ENCODE peak calls at places on chromosome 20, in seven cellular contexts. One of them, this sample, is unnamed.

GRCh38 chr20:24915892-24916291 is 33.2 kb upstream of the CST7 start:
- DNase-seq in iris pigment epithelial cell: no peak
- DNase-seq in NCI-H1436: no peak
- DNase-seq in fibroblast of the conjunctiva: no peak
- DNase-seq in fibroblast of lung: no peak
- DNase-seq in prostate gland: no peak
- DNase-seq in iPS-NIHi11: no peak
- DNase-seq in this sample: no peak

GRCh38 chr20:23245553-23246128 is 105.0 kb upstream of the NXT1 start:
- DNase-seq in iris pigment epithelial cell: peak
- DNase-seq in NCI-H1436: no peak
- DNase-seq in fibroblast of the conjunctiva: no peak
- DNase-seq in fibroblast of lung: peak
- DNase-seq in prostate gland: peak
- DNase-seq in iPS-NIHi11: peak
- DNase-seq in this sample: no peak

GRCh38 chr20:56043227-56043626 is 37.9 kb upstream of the CBLN4 start:
- DNase-seq in iris pigment epithelial cell: no peak
- DNase-seq in NCI-H1436: no peak
- DNase-seq in fibroblast of the conjunctiva: no peak
- DNase-seq in fibroblast of lung: no peak
- DNase-seq in prostate gland: no peak
- DNase-seq in iPS-NIHi11: no peak
- DNase-seq in this sample: no peak

GRCh38 chr20:57180954-57181353 is 85.5 kb downstream of the BMP7 start:
- DNase-seq in iris pigment epithelial cell: no peak
- DNase-seq in NCI-H1436: no peak
- DNase-seq in fibroblast of the conjunctiva: no peak
- DNase-seq in fibroblast of lung: no peak
- DNase-seq in prostate gland: no peak
- DNase-seq in iPS-NIHi11: peak
- DNase-seq in this sample: no peak

GRCh38 chr20:4585104-4585753 is 136.5 kb upstream of the PRND start:
- DNase-seq in iris pigment epithelial cell: peak
- DNase-seq in NCI-H1436: no peak
- DNase-seq in fibroblast of the conjunctiva: peak
- DNase-seq in fibroblast of lung: no peak
- DNase-seq in prostate gland: no peak
- DNase-seq in iPS-NIHi11: no peak
- DNase-seq in this sample: peak

GRCh38 chr20:17867546-17867945 is 101.0 kb downstream of the SNX5 start:
- DNase-seq in iris pigment epithelial cell: no peak
- DNase-seq in NCI-H1436: peak
- DNase-seq in fibroblast of the conjunctiva: no peak
- DNase-seq in fibroblast of lung: no peak
- DNase-seq in prostate gland: no peak
- DNase-seq in iPS-NIHi11: no peak
- DNase-seq in this sample: no peak

GRCh38 chr20:7967199-7967844 is 27.1 kb upstream of the HAO1 start:
- DNase-seq in iris pigment epithelial cell: peak
- DNase-seq in NCI-H1436: no peak
- DNase-seq in fibroblast of the conjunctiva: no peak
- DNase-seq in fibroblast of lung: peak
- DNase-seq in prostate gland: peak
- DNase-seq in iPS-NIHi11: no peak
- DNase-seq in this sample: peak

GRCh38 chr20:62886709-62887058 is 25.1 kb upstream of the TCFL5 start:
- DNase-seq in iris pigment epithelial cell: no peak
- DNase-seq in NCI-H1436: no peak
- DNase-seq in fibroblast of the conjunctiva: no peak
- DNase-seq in fibroblast of lung: no peak
- DNase-seq in prostate gland: no peak
- DNase-seq in iPS-NIHi11: no peak
- DNase-seq in this sample: no peak

GRCh38 chr20:34037121-34037520 is 43.4 kb downstream of the RALY start:
- DNase-seq in iris pigment epithelial cell: peak
- DNase-seq in NCI-H1436: no peak
- DNase-seq in fibroblast of the conjunctiva: no peak
- DNase-seq in fibroblast of lung: no peak
- DNase-seq in prostate gland: no peak
- DNase-seq in iPS-NIHi11: peak
- DNase-seq in this sample: no peak

This sample was measured in NCI-H226.